ENCODE peak calls at places on chromosomes 2 and 18, in ten cellular contexts. B, V, H, E, L, O, J, N, T and F are unnamed samples.

GRCh38 chr2:120596191-120596781 is 139.4 kb upstream of the GLI2 start:
- DNase-seq in J (peak; percentile 76), L (no peak), T (no peak), E (no peak), N (no peak), O (no peak), H (no peak), V (no peak), B (no peak), F (no peak)

GRCh38 chr2:12730265-12730664 is 13.5 kb downstream of the TRIB2 start:
- DNase-seq in J (no peak), N (no peak), H (no peak), T (no peak), V (no peak), E (no peak), B (no peak), O (no peak), L (no peak), F (no peak)

GRCh38 chr2:8558096-8558495 is 123.8 kb upstream of the ID2 start:
- DNase-seq in V (peak; percentile 4), E (no peak), J (peak; percentile 35), N (no peak), H (no peak), T (no peak), O (no peak), L (no peak), B (no peak), F (no peak)

GRCh38 chr2:210562136-210563080 is 6.0 kb downstream of the CPS1 start:
- DNase-seq in B (no peak), E (no peak), T (no peak), H (no peak), J (no peak), N (no peak), V (no peak), L (no peak), O (peak; percentile 37), F (no peak)

GRCh38 chr2:138329167-138329566 is 172.4 kb upstream of the SPOPL start:
- DNase-seq in L (no peak), B (no peak), N (no peak), H (no peak), O (no peak), T (no peak), E (no peak), J (no peak), V (no peak), F (no peak)

GRCh38 chr18:27778441-27778840 is 398.5 kb downstream of the CDH2 start:
- DNase-seq in B (no peak), J (no peak), T (peak; percentile 6), O (peak; percentile 17), L (peak; percentile 37), N (no peak), E (peak; percentile 52), V (no peak), H (peak; percentile 54), F (peak; percentile 27)

GRCh38 chr2:12070581-12070980 is 324.1 kb downstream of the LPIN1 start:
- DNase-seq in B (no peak), T (no peak), L (no peak), N (no peak), H (peak; percentile 62), V (no peak), O (no peak), E (no peak), J (no peak), F (no peak)

GRCh38 chr2:30351941-30352340 is 95.1 kb upstream of the LCLAT1 start:
- DNase-seq in T (no peak), V (no peak), L (no peak), H (no peak), O (no peak), N (no peak), B (no peak), J (no peak), E (no peak), F (no peak)

GRCh38 chr2:63053889-63054725 is 3.5 kb downstream of the OTX1 start:
- DNase-seq in J (no peak), B (peak; percentile 56), T (no peak), N (no peak), O (peak; percentile 63), V (peak; percentile 11), H (no peak), E (no peak), L (no peak), F (no peak)

GRCh38 chr2:219289195-219289536 is 10.0 kb downstream of the DNAJB2 start:
- DNase-seq in E (no peak), J (no peak), T (no peak), H (no peak), L (no peak), N (no peak), V (no peak), O (no peak), B (no peak), F (no peak)

GRCh38 chr18:79167526-79168190 is 98.5 kb downstream of the ATP9B start:
- DNase-seq in T (no peak), H (no peak), E (no peak), B (no peak), L (no peak), V (no peak), N (no peak), J (no peak), O (no peak), F (no peak)

GRCh38 chr2:98564541-98565164 is 43.7 kb downstream of the COA5 start:
- DNase-seq in L (no peak), O (no peak), E (no peak), T (no peak), J (no peak), B (no peak), N (no peak), H (no peak), V (no peak), F (no peak)

GRCh38 chr18:73684651-73685050 is 463.0 kb downstream of the FBXO15 start:
- DNase-seq in T (peak; percentile 38), E (peak; percentile 67), B (no peak), H (peak; percentile 54), J (no peak), O (no peak), N (no peak), L (peak; percentile 60), V (no peak), F (no peak)

GRCh38 chr2:207887570-207887969 is 117.9 kb upstream of the FZD5 start:
- DNase-seq in N (no peak), E (no peak), J (no peak), H (no peak), V (no peak), B (no peak), T (no peak), L (no peak), O (no peak), F (no peak)

GRCh38 chr18:43442571-43442970 is 165.3 kb upstream of the SYT4 start:
- DNase-seq in E (no peak), B (no peak), V (no peak), J (no peak), O (no peak), N (no peak), L (no peak), T (no peak), H (no peak), F (no peak)

GRCh38 chr2:138403431-138403927 is 98.1 kb upstream of the SPOPL start:
- DNase-seq in O (no peak), L (no peak), B (no peak), V (no peak), T (no peak), E (no peak), N (no peak), H (no peak), J (peak; percentile 65), F (no peak)

GRCh38 chr2:10271946-10272345 is 30.8 kb upstream of the HPCAL1 start:
- DNase-seq in H (no peak), J (peak; percentile 49), N (no peak), B (no peak), L (no peak), T (no peak), E (peak; percentile 50), V (no peak), O (no peak), F (no peak)

GRCh38 chr2:27320958-27321543 is 1.8 kb downstream of the MPV17 start:
- DNase-seq in J (peak; percentile 90), L (peak; percentile 99), E (peak; percentile 99), B (no peak), T (peak; percentile 96), H (peak; percentile 99), N (peak; percentile 28), V (peak; percentile 81), O (peak; percentile 59), F (peak; percentile 98)

GRCh38 chr18:51881394-51881793 is 458.6 kb upstream of the DCC start:
- DNase-seq in H (no peak), T (no peak), V (no peak), N (no peak), O (no peak), B (no peak), E (no peak), L (no peak), J (no peak), F (no peak)

GRCh38 chr2:205806126-205806905 is 124.0 kb downstream of the NRP2 start:
- DNase-seq in N (no peak), O (peak; percentile 76), B (peak; percentile 7), T (no peak), V (no peak), L (no peak), J (no peak), H (no peak), E (no peak), F (no peak)

GRCh38 chr2:20443276-20443920 is 3.5 kb upstream of the RHOB start:
- DNase-seq in V (peak; percentile 74), L (peak; percentile 68), J (peak; percentile 54), H (peak; percentile 68), O (peak; percentile 82), N (no peak), B (no peak), E (peak; percentile 71), T (peak; percentile 47), F (no peak)

GRCh38 chr2:40240067-40240466 is 211.8 kb downstream of the SLC8A1 start:
- DNase-seq in B (no peak), H (peak; percentile 86), J (peak; percentile 96), O (peak; percentile 59), E (peak; percentile 9), N (peak; percentile 58), L (peak; percentile 54), T (peak; percentile 27), V (peak; percentile 79), F (peak; percentile 86)

GRCh38 chr2:81436256-81436655 is 1131.7 kb upstream of the LRRTM1 start:
- DNase-seq in B (no peak), N (no peak), E (peak; percentile 39), O (no peak), H (peak; percentile 42), V (no peak), T (peak; percentile 6), L (peak; percentile 68), J (no peak), F (no peak)

GRCh38 chr18:24588440-24588839 is 128.0 kb downstream of the HRH4 start:
- DNase-seq in E (no peak), T (no peak), N (no peak), L (no peak), J (no peak), V (no peak), H (no peak), O (no peak), B (no peak), F (no peak)

GRCh38 chr2:201807452-201807980 is 1.2 kb downstream of the CDK15 start:
- DNase-seq in N (peak; percentile 58), H (peak; percentile 72), J (peak; percentile 84), V (peak; percentile 35), T (no peak), B (peak; percentile 42), L (no peak), E (no peak), O (peak; percentile 89), F (no peak)